ENCODE peak calls at places on chromosome 15, in ten cellular contexts. One of them, this sample, is unnamed.
A peak's percentile ranks its signal among the peaks of the same experiment; 100 is the strongest.

GRCh38 chr15:89142423-89142822 is 54.2 kb downstream of the ABHD2 start:
- DNase-seq in prostate gland: no peak
- DNase-seq in tibial nerve: no peak
- DNase-seq in aorta: no peak
- DNase-seq in endothelial cell of umbilical vein: no peak
- DNase-seq in fibroblast of lung: no peak
- DNase-seq in AG04450: no peak
- DNase-seq in left lung: no peak
- DNase-seq in ascending aorta: no peak
- DNase-seq in GM12878: no peak
- DNase-seq in this sample: no peak

GRCh38 chr15:40409366-40409765 is 3.8 kb downstream of the IVD start:
- DNase-seq in tibial nerve: no peak
- DNase-seq in left lung: no peak
- DNase-seq in ascending aorta: no peak
- DNase-seq in aorta: no peak
- DNase-seq in fibroblast of lung: no peak
- DNase-seq in GM12878: no peak
- DNase-seq in endothelial cell of umbilical vein: no peak
- DNase-seq in AG04450: no peak
- DNase-seq in prostate gland: peak; percentile 15
- DNase-seq in this sample: no peak

GRCh38 chr15:70788114-70789049 is 25.0 kb upstream of the UACA start:
- DNase-seq in fibroblast of lung: peak; percentile 78
- DNase-seq in left lung: no peak
- DNase-seq in GM12878: no peak
- DNase-seq in tibial nerve: no peak
- DNase-seq in aorta: no peak
- DNase-seq in endothelial cell of umbilical vein: no peak
- DNase-seq in AG04450: no peak
- DNase-seq in prostate gland: no peak
- DNase-seq in ascending aorta: no peak
- DNase-seq in this sample: peak; percentile 96

GRCh38 chr15:93943607-93944006 is 287.8 kb upstream of the MCTP2 start:
- DNase-seq in aorta: no peak
- DNase-seq in endothelial cell of umbilical vein: no peak
- DNase-seq in GM12878: no peak
- DNase-seq in tibial nerve: no peak
- DNase-seq in fibroblast of lung: no peak
- DNase-seq in ascending aorta: no peak
- DNase-seq in left lung: no peak
- DNase-seq in AG04450: no peak
- DNase-seq in prostate gland: no peak
- DNase-seq in this sample: no peak

GRCh38 chr15:77476999-77477398 is 56.3 kb downstream of the HMG20A start:
- DNase-seq in endothelial cell of umbilical vein: no peak
- DNase-seq in AG04450: no peak
- DNase-seq in left lung: no peak
- DNase-seq in prostate gland: no peak
- DNase-seq in ascending aorta: no peak
- DNase-seq in GM12878: no peak
- DNase-seq in fibroblast of lung: no peak
- DNase-seq in aorta: no peak
- DNase-seq in tibial nerve: no peak
- DNase-seq in this sample: no peak

GRCh38 chr15:64739216-64739976 is 36.0 kb downstream of the RBPMS2 start:
- DNase-seq in left lung: no peak
- DNase-seq in prostate gland: no peak
- DNase-seq in aorta: no peak
- DNase-seq in endothelial cell of umbilical vein: no peak
- DNase-seq in tibial nerve: no peak
- DNase-seq in GM12878: no peak
- DNase-seq in AG04450: no peak
- DNase-seq in fibroblast of lung: peak; percentile 74
- DNase-seq in ascending aorta: no peak
- DNase-seq in this sample: no peak

GRCh38 chr15:88580532-88580931 is 34.1 kb upstream of the DET1 start:
- DNase-seq in tibial nerve: no peak
- DNase-seq in aorta: no peak
- DNase-seq in prostate gland: no peak
- DNase-seq in fibroblast of lung: no peak
- DNase-seq in endothelial cell of umbilical vein: peak; percentile 55
- DNase-seq in GM12878: no peak
- DNase-seq in left lung: no peak
- DNase-seq in AG04450: no peak
- DNase-seq in ascending aorta: no peak
- DNase-seq in this sample: no peak

GRCh38 chr15:90807074-90807646 is 61.2 kb upstream of the FURIN start:
- DNase-seq in left lung: no peak
- DNase-seq in endothelial cell of umbilical vein: no peak
- DNase-seq in fibroblast of lung: no peak
- DNase-seq in GM12878: no peak
- DNase-seq in AG04450: no peak
- DNase-seq in tibial nerve: no peak
- DNase-seq in prostate gland: no peak
- DNase-seq in aorta: no peak
- DNase-seq in ascending aorta: no peak
- DNase-seq in this sample: no peak

GRCh38 chr15:51243774-51244173 is 94.6 kb downstream of the CYP19A1 start:
- DNase-seq in ascending aorta: no peak
- DNase-seq in aorta: no peak
- DNase-seq in left lung: no peak
- DNase-seq in AG04450: no peak
- DNase-seq in fibroblast of lung: peak; percentile 25
- DNase-seq in endothelial cell of umbilical vein: no peak
- DNase-seq in GM12878: no peak
- DNase-seq in prostate gland: no peak
- DNase-seq in tibial nerve: no peak
- DNase-seq in this sample: no peak

GRCh38 chr15:29126821-29127461 is 142.7 kb downstream of the NSMCE3 start:
- DNase-seq in GM12878: no peak
- DNase-seq in tibial nerve: no peak
- DNase-seq in left lung: no peak
- DNase-seq in fibroblast of lung: no peak
- DNase-seq in AG04450: no peak
- DNase-seq in ascending aorta: no peak
- DNase-seq in aorta: peak; percentile 67
- DNase-seq in endothelial cell of umbilical vein: no peak
- DNase-seq in prostate gland: no peak
- DNase-seq in this sample: no peak

GRCh38 chr15:89912674-89913396 is at the start of gene ARPIN:
- DNase-seq in prostate gland: peak; percentile 37
- DNase-seq in aorta: peak; percentile 85
- DNase-seq in left lung: no peak
- DNase-seq in fibroblast of lung: peak; percentile 55
- DNase-seq in ascending aorta: no peak
- DNase-seq in tibial nerve: peak; percentile 13
- DNase-seq in AG04450: no peak
- DNase-seq in GM12878: no peak
- DNase-seq in endothelial cell of umbilical vein: peak; percentile 38
- DNase-seq in this sample: peak; percentile 59

GRCh38 chr15:64568765-64569164 is 108.4 kb downstream of the ZNF609 start:
- DNase-seq in left lung: no peak
- DNase-seq in endothelial cell of umbilical vein: no peak
- DNase-seq in fibroblast of lung: no peak
- DNase-seq in aorta: no peak
- DNase-seq in tibial nerve: no peak
- DNase-seq in AG04450: no peak
- DNase-seq in GM12878: no peak
- DNase-seq in prostate gland: no peak
- DNase-seq in ascending aorta: no peak
- DNase-seq in this sample: peak; percentile 20

GRCh38 chr15:65245096-65245849 is 34.0 kb upstream of the CILP start:
- DNase-seq in aorta: peak; percentile 70
- DNase-seq in AG04450: peak; percentile 26
- DNase-seq in fibroblast of lung: peak; percentile 68
- DNase-seq in endothelial cell of umbilical vein: no peak
- DNase-seq in ascending aorta: no peak
- DNase-seq in tibial nerve: no peak
- DNase-seq in left lung: peak; percentile 46
- DNase-seq in prostate gland: no peak
- DNase-seq in GM12878: no peak
- DNase-seq in this sample: no peak

GRCh38 chr15:90680371-90680935 is 36.7 kb upstream of the BLM start:
- DNase-seq in AG04450: peak; percentile 81
- DNase-seq in left lung: no peak
- DNase-seq in prostate gland: no peak
- DNase-seq in endothelial cell of umbilical vein: no peak
- DNase-seq in tibial nerve: peak; percentile 58
- DNase-seq in ascending aorta: no peak
- DNase-seq in GM12878: no peak
- DNase-seq in fibroblast of lung: peak; percentile 98
- DNase-seq in aorta: no peak
- DNase-seq in this sample: no peak

GRCh38 chr15:23411841-23412240 is 35.2 kb downstream of the GOLGA6L2 start:
- DNase-seq in aorta: peak; percentile 59
- DNase-seq in ascending aorta: no peak
- DNase-seq in AG04450: no peak
- DNase-seq in prostate gland: no peak
- DNase-seq in tibial nerve: no peak
- DNase-seq in fibroblast of lung: no peak
- DNase-seq in GM12878: no peak
- DNase-seq in left lung: no peak
- DNase-seq in endothelial cell of umbilical vein: no peak
- DNase-seq in this sample: no peak

GRCh38 chr15:53611145-53611920 is 148.1 kb downstream of the WDR72 start:
- DNase-seq in aorta: no peak
- DNase-seq in GM12878: no peak
- DNase-seq in endothelial cell of umbilical vein: peak; percentile 97
- DNase-seq in prostate gland: no peak
- DNase-seq in left lung: no peak
- DNase-seq in ascending aorta: no peak
- DNase-seq in tibial nerve: no peak
- DNase-seq in fibroblast of lung: peak; percentile 4
- DNase-seq in AG04450: no peak
- DNase-seq in this sample: no peak

GRCh38 chr15:64163662-64164362 is 990 bp upstream of the PPIB start:
- DNase-seq in left lung: peak; percentile 61
- DNase-seq in ascending aorta: no peak
- DNase-seq in prostate gland: no peak
- DNase-seq in aorta: no peak
- DNase-seq in endothelial cell of umbilical vein: no peak
- DNase-seq in fibroblast of lung: no peak
- DNase-seq in GM12878: no peak
- DNase-seq in tibial nerve: no peak
- DNase-seq in AG04450: no peak
- DNase-seq in this sample: no peak

GRCh38 chr15:70995383-70995965 is 102.8 kb downstream of the LRRC49 start:
- DNase-seq in fibroblast of lung: no peak
- DNase-seq in ascending aorta: no peak
- DNase-seq in aorta: no peak
- DNase-seq in AG04450: no peak
- DNase-seq in endothelial cell of umbilical vein: peak; percentile 75
- DNase-seq in GM12878: no peak
- DNase-seq in left lung: no peak
- DNase-seq in prostate gland: peak; percentile 41
- DNase-seq in tibial nerve: no peak
- DNase-seq in this sample: peak; percentile 0

GRCh38 chr15:56776839-56777238 is 43.5 kb upstream of the ZNF280D start:
- DNase-seq in tibial nerve: no peak
- DNase-seq in left lung: no peak
- DNase-seq in prostate gland: no peak
- DNase-seq in aorta: no peak
- DNase-seq in endothelial cell of umbilical vein: no peak
- DNase-seq in AG04450: no peak
- DNase-seq in GM12878: no peak
- DNase-seq in fibroblast of lung: no peak
- DNase-seq in ascending aorta: no peak
- DNase-seq in this sample: no peak

GRCh38 chr15:25066708-25067107 is 111.9 kb downstream of the SNRPN start:
- DNase-seq in endothelial cell of umbilical vein: no peak
- DNase-seq in fibroblast of lung: no peak
- DNase-seq in prostate gland: no peak
- DNase-seq in aorta: peak; percentile 46
- DNase-seq in tibial nerve: no peak
- DNase-seq in left lung: no peak
- DNase-seq in ascending aorta: no peak
- DNase-seq in GM12878: no peak
- DNase-seq in AG04450: no peak
- DNase-seq in this sample: no peak
- H3K4me3 ChIP-seq in endothelial cell of umbilical vein: no peak overlapping the region
- H3K4me3 ChIP-seq in fibroblast of lung: no peak overlapping the region
- H3K4me3 ChIP-seq in prostate gland: no peak overlapping the region
- H3K4me3 ChIP-seq in aorta: no peak overlapping the region
- H3K4me3 ChIP-seq in tibial nerve: no peak overlapping the region
- H3K4me3 ChIP-seq in left lung: no peak overlapping the region
- H3K4me3 ChIP-seq in ascending aorta: no peak overlapping the region
- H3K4me3 ChIP-seq in GM12878: no peak overlapping the region
- H3K4me3 ChIP-seq in AG04450: no peak overlapping the region
- H3K4me3 ChIP-seq in this sample: no peak overlapping the region

GRCh38 chr15:26453914-26454313 is 319.0 kb downstream of the GABRB3 start:
- DNase-seq in AG04450: no peak
- DNase-seq in fibroblast of lung: no peak
- DNase-seq in left lung: no peak
- DNase-seq in tibial nerve: no peak
- DNase-seq in aorta: no peak
- DNase-seq in endothelial cell of umbilical vein: no peak
- DNase-seq in GM12878: no peak
- DNase-seq in ascending aorta: no peak
- DNase-seq in prostate gland: no peak
- DNase-seq in this sample: no peak
- H3K9me3 ChIP-seq in AG04450: peaks cover 36% of the 10 kb centered on the region
- H3K9me3 ChIP-seq in fibroblast of lung: no peaks in the 10 kb centered on the region
- H3K9me3 ChIP-seq in left lung: peaks cover 58% of the 10 kb centered on the region
- H3K9me3 ChIP-seq in tibial nerve: peaks cover 21% of the 10 kb centered on the region
- H3K9me3 ChIP-seq in aorta: peaks cover 5% of the 10 kb centered on the region
- H3K9me3 ChIP-seq in endothelial cell of umbilical vein: peaks cover 7% of the 10 kb centered on the region
- H3K9me3 ChIP-seq in GM12878: no peaks in the 10 kb centered on the region
- H3K9me3 ChIP-seq in ascending aorta: no peaks in the 10 kb centered on the region
- H3K9me3 ChIP-seq in prostate gland: no peaks in the 10 kb centered on the region
- H3K9me3 ChIP-seq in this sample: peaks cover 3% of the 10 kb centered on the region

DNA sequence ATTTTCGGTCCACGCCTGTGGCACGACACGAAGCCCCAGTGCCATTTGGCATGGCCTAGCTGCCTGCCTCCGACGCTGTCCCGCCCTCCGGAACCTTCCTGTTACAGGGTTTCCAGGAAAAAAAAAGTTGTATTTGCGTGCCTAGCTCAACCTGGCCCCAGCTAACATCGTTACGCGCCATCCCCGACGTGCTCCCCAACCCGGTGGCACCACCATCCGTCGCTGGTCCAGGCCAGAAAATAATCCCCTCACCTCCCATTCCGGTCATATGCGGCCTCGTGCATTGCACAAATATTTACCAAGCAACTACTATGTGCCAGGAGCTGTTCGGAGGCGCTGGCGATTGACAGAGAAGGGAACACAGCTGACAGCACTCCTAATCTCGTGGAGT is 1.4 kb upstream of the CYP1A1 start:
- DNase-seq in endothelial cell of umbilical vein: no peak
- DNase-seq in GM12878: no peak
- DNase-seq in AG04450: no peak
- DNase-seq in aorta: no peak
- DNase-seq in prostate gland: no peak
- DNase-seq in fibroblast of lung: no peak
- DNase-seq in left lung: no peak
- DNase-seq in tibial nerve: no peak
- DNase-seq in ascending aorta: no peak
- DNase-seq in this sample: no peak
- H3K27me3 ChIP-seq in endothelial cell of umbilical vein: no peaks in the 10 kb centered on the region
- H3K27me3 ChIP-seq in GM12878: peaks cover 3% of the 10 kb centered on the region
- H3K27me3 ChIP-seq in AG04450: peaks cover 54% of the 10 kb centered on the region
- H3K27me3 ChIP-seq in aorta: no peaks in the 10 kb centered on the region
- H3K27me3 ChIP-seq in prostate gland: peaks cover 6% of the 10 kb centered on the region
- H3K27me3 ChIP-seq in fibroblast of lung: peaks cover 38% of the 10 kb centered on the region
- H3K27me3 ChIP-seq in left lung: peaks cover 15% of the 10 kb centered on the region
- H3K27me3 ChIP-seq in tibial nerve: no peaks in the 10 kb centered on the region
- H3K27me3 ChIP-seq in ascending aorta: no peaks in the 10 kb centered on the region
- H3K27me3 ChIP-seq in this sample: peaks cover 5% of the 10 kb centered on the region

GRCh38 chr15:95325763-95326688 is 1004.5 kb upstream of the NR2F2 start:
- DNase-seq in tibial nerve: peak; percentile 68
- DNase-seq in fibroblast of lung: peak; percentile 25
- DNase-seq in GM12878: no peak
- DNase-seq in left lung: no peak
- DNase-seq in endothelial cell of umbilical vein: peak; percentile 94
- DNase-seq in AG04450: no peak
- DNase-seq in aorta: no peak
- DNase-seq in ascending aorta: no peak
- DNase-seq in prostate gland: no peak
- DNase-seq in this sample: no peak
- H3K4me3 ChIP-seq in tibial nerve: peak overlapping the region; percentile 61
- H3K4me3 ChIP-seq in fibroblast of lung: peak overlapping the region; percentile 48
- H3K4me3 ChIP-seq in GM12878: no peak overlapping the region
- H3K4me3 ChIP-seq in left lung: peak overlapping the region; percentile 18
- H3K4me3 ChIP-seq in endothelial cell of umbilical vein: peak overlapping the region; percentile 81
- H3K4me3 ChIP-seq in AG04450: peak overlapping the region; percentile 57
- H3K4me3 ChIP-seq in aorta: peak overlapping the region; percentile 36
- H3K4me3 ChIP-seq in ascending aorta: peak overlapping the region; percentile 59
- H3K4me3 ChIP-seq in prostate gland: no peak overlapping the region
- H3K4me3 ChIP-seq in this sample: no peak overlapping the region